ENCODE peak calls at places on chromosomes 1 and 21, in five cellular contexts. Z is GM23338, V is mammary epithelial cell, F is fibroblast of lung, B is IMR-90. S is an unnamed sample.

GRCh38 chr1:206839857-206840256 is 25.6 kb upstream of the IL20 start:
- DNase-seq in Z (no peak), V (no peak), F (peak; percentile 55), B (peak; percentile 71), S (peak; percentile 56)

GRCh38 chr1:223631367-223631977 is 34.0 kb downstream of the CAPN8 start:
- DNase-seq in Z (no peak), V (no peak), F (no peak), B (peak; percentile 25), S (no peak)

GRCh38 chr1:207004931-207005830 is 27.4 kb downstream of the C1orf116 start:
- DNase-seq in Z (peak; percentile 92), V (peak; percentile 73), F (peak; percentile 63), B (peak; percentile 74), S (peak; percentile 85)

GRCh38 chr21:44006656-44007055 is 5.5 kb upstream of the TRAPPC10 start:
- DNase-seq in Z (no peak), V (no peak), F (no peak), B (peak; percentile 32), S (no peak)

GRCh38 chr1:228765543-228765942 is 30.3 kb downstream of the RHOU start:
- DNase-seq in Z (no peak), V (no peak), F (no peak), B (no peak), S (no peak)

GRCh38 chr21:38712076-38712475 is 93.7 kb upstream of the ETS2 start:
- DNase-seq in Z (peak; percentile 77), V (peak; percentile 44), F (peak; percentile 41), B (peak; percentile 27), S (peak; percentile 59)

GRCh38 chr1:24413350-24414163 is at the start of gene STPG1:
- DNase-seq in Z (peak; percentile 92), V (peak; percentile 89), F (peak; percentile 88), B (peak; percentile 77), S (peak; percentile 87)

GRCh38 chr1:119662034-119662437 is 14.0 kb upstream of the ZNF697 start:
- DNase-seq in Z (no peak), V (no peak), F (no peak), B (no peak), S (no peak)

GRCh38 chr1:51344602-51345299 is 14.4 kb upstream of the TTC39A start:
- DNase-seq in Z (peak; percentile 69), V (no peak), F (no peak), B (no peak), S (peak; percentile 70)

GRCh38 chr1:115969509-115969908 is 6.8 kb upstream of the SLC22A15 start:
- DNase-seq in Z (peak; percentile 94), V (no peak), F (no peak), B (no peak), S (no peak)

GRCh38 chr1:223732993-223733798 is 20.9 kb downstream of the CAPN2 start:
- DNase-seq in Z (no peak), V (no peak), F (peak; percentile 56), B (peak; percentile 40), S (no peak)

GRCh38 chr21:45320991-45321656 is 33.4 kb upstream of the POFUT2 start:
- DNase-seq in Z (no peak), V (no peak), F (no peak), B (no peak), S (no peak)

GRCh38 chr21:16908087-16908486 is 604.8 kb upstream of the CXADR start:
- DNase-seq in Z (no peak), V (peak; percentile 11), F (no peak), B (no peak), S (no peak)

GRCh38 chr1:10506677-10507047 is 31.9 kb downstream of the PEX14 start:
- DNase-seq in Z (no peak), V (no peak), F (no peak), B (no peak), S (no peak)

GRCh38 chr1:31434979-31435378 is 22.0 kb downstream of the SERINC2 start:
- DNase-seq in Z (no peak), V (peak; percentile 66), F (no peak), B (no peak), S (no peak)

GRCh38 chr1:54372978-54373377 is 33.2 kb downstream of the SSBP3 start:
- DNase-seq in Z (no peak), V (no peak), F (no peak), B (no peak), S (no peak)

GRCh38 chr1:179038528-179039281 is 13.0 kb downstream of the FAM20B start:
- DNase-seq in Z (no peak), V (peak; percentile 83), F (no peak), B (no peak), S (no peak)

GRCh38 chr1:186050360-186050759 is 316.2 kb downstream of the HMCN1 start:
- DNase-seq in Z (no peak), V (peak; percentile 75), F (peak; percentile 15), B (peak; percentile 43), S (no peak)

GRCh38 chr1:5860277-5860676 is 131.9 kb downstream of the NPHP4 start:
- DNase-seq in Z (peak; percentile 14), V (no peak), F (no peak), B (no peak), S (no peak)

GRCh38 chr1:98315309-98315708 is 346.2 kb upstream of the SNX7 start:
- DNase-seq in Z (no peak), V (no peak), F (peak; percentile 84), B (peak; percentile 81), S (no peak)

GRCh38 chr21:15272591-15272990 is 207.8 kb upstream of the NRIP1 start:
- DNase-seq in Z (no peak), V (no peak), F (no peak), B (no peak), S (no peak)

GRCh38 chr1:221992427-221992826 is 250.5 kb upstream of the DUSP10 start:
- DNase-seq in Z (no peak), V (peak; percentile 44), F (no peak), B (no peak), S (no peak)

GRCh38 chr1:221994274-221994698 is 252.4 kb upstream of the DUSP10 start:
- DNase-seq in Z (no peak), V (peak; percentile 90), F (no peak), B (peak; percentile 85), S (no peak)

GRCh38 chr1:221991221-221991620 is 249.3 kb upstream of the DUSP10 start:
- DNase-seq in Z (no peak), V (peak; percentile 82), F (peak; percentile 45), B (peak; percentile 67), S (no peak)

GRCh38 chr1:221994939-221995338 is 253.1 kb upstream of the DUSP10 start:
- DNase-seq in Z (no peak), V (peak; percentile 96), F (peak; percentile 86), B (peak; percentile 97), S (no peak)

DNA sequence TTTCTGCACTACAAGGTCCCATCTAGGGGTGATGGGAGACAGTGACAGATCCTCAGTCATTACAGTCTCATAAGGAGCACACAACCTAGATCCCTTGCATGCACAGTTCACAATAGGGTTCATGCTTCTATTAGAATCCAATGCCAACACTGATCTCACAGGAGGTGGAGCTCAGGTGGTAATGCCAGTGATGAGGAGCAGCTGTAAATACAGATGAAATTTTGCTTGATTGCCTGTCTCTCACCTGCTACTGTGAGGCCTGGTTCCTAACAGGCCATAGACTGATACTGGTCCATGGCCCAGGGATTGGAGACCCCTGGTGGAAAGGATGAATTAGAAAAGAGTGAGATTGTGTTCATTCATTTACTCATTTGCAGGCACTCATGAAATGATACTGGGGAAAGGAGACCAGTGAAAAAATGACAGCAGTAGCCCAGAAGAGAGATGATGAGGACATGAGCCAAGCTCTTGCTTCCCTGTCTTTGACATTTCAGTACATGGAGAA is 251.6 kb upstream of the DUSP10 start:
- DNase-seq in Z (peak; percentile 13), V (no peak), F (no peak), B (no peak), S (no peak)
- TF ChIP-seq CTCF in Z (peak; percentile 63), V (no peak), F (no peak), B (no peak), S (no peak)

DNA sequence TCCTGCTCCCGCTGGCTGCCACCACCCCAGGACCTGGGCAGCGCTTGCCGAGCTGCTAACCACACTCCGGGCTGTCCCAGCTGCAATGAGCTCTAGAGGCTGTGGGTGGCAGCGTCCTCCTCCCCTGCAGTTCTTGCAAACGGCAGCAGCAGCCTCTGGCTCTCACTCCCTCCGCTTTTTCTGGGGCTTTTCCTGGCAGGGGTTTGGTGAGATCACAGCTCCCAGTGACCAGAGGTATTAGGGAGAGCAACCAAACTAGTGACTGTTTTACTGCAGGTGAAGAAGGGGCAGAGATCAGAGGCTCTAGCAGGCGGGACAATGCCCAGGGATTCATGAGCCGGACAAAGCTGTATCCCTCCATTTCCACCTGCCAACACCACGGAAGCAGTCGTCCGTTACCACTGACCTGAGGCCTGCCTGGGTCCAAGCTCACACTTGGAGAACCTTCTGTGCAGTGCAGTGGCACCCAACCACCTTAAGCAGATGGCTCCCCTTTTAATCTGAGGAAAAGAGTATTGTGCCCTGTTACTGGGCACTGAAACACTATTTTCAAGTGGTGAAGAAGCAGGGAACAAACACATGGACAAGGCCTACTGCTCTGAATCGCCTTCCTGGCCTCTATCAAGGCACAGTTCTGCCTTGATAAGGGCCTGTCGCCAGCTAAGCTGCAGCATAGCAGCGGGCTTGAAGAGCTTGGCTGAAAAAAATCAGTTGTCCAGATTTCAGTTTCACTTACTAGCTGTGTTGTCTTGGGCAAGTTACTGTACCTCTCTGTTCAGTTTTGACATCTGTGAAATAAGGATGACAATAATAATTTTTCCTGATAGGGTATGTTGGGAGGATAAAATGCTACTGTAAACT is at the start of gene F5:
- DNase-seq in Z (peak; percentile 92), V (peak; percentile 64), F (peak; percentile 50), B (peak; percentile 40), S (peak; percentile 84)
- H3K4me3 ChIP-seq in Z (peak within 1 kb of the TSS; percentile 31), V (no peak within 1 kb of the TSS), F (no peak within 1 kb of the TSS), B (no peak within 1 kb of the TSS), S (no peak within 1 kb of the TSS)

DNA sequence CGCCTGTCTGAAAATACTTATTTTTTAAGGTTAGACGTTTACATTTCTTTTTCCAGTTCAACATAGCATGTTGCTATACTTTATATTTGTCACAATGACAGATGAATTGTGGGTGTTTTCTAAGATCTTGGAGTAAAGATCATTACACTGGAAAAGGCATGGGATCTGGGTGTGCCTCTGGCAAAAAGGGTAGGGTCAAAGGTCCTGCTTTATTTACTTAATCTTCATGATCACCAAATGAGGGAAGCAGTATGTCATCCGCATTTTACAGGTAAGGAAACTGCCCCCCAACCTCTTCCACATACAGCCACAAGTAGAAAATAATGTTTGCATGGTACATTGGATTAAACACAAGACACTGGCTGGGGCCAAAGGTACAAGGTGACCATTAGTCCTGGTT is 12.5 kb upstream of the SMPDL3B start:
- DNase-seq in Z (no peak), V (no peak), F (no peak), B (no peak), S (no peak)
- H2AFZ ChIP-seq in Z (no peak overlapping the region), V (no peak overlapping the region), F (no peak overlapping the region), B (no peak overlapping the region), S (no peak overlapping the region)

GRCh38 chr1:96886474-96886873 is 164.9 kb downstream of the PTBP2 start:
- DNase-seq in Z (no peak), V (no peak), F (no peak), B (no peak), S (no peak)
- TF ChIP-seq CTCF in Z (no peak), V (no peak), F (no peak), B (no peak), S (no peak)

GRCh38 chr1:210905944-210906453 is 227.9 kb downstream of the KCNH1 start:
- DNase-seq in Z (no peak), V (no peak), F (no peak), B (no peak), S (no peak)
- H3K4me3 ChIP-seq in Z (no peak overlapping the region), V (no peak overlapping the region), F (no peak overlapping the region), B (no peak overlapping the region), S (no peak overlapping the region)

S was measured in hepatocyte.